ENCODE peak calls at places on chromosomes 12 and 14, in nine cellular contexts. G is GM12865; N is GM12891; F is CD8-positive, alpha-beta T cell; C is naive B cell; K is fibroblast of the aortic adventitia; U is midbrain; S is retina; X is NCI-H524 treated with DMSO at 0.1 percent for 48 hours. V is an unnamed sample.

GRCh38 chr12:13165578-13166120 is 30.9 kb upstream of the EMP1 start:
- DNase-seq in G (peak; percentile 61), N (no peak), F (peak; percentile 80), C (peak; percentile 9), K (peak; percentile 75), U (no peak), S (no peak), X (no peak), V (no peak)

GRCh38 chr12:47272412-47273190 is 192.8 kb upstream of the AMIGO2 start:
- DNase-seq in G (no peak), N (no peak), F (no peak), C (no peak), K (no peak), U (no peak), S (peak; percentile 38), X (no peak), V (no peak)

GRCh38 chr12:111570090-111570961 is 28.8 kb downstream of the ATXN2 start:
- DNase-seq in G (no peak), N (no peak), F (no peak), C (no peak), K (peak; percentile 85), U (no peak), S (no peak), X (no peak), V (no peak)

GRCh38 chr12:62862259-62862881 is 72.6 kb downstream of the PPM1H start:
- DNase-seq in G (no peak), N (no peak), F (no peak), C (no peak), K (peak; percentile 54), U (peak; percentile 11), S (no peak), X (no peak), V (no peak)

GRCh38 chr12:73529231-73529630 is 1008.4 kb upstream of the ATXN7L3B start:
- DNase-seq in G (no peak), N (no peak), F (no peak), C (no peak), K (no peak), U (no peak), S (no peak), X (no peak), V (no peak)

GRCh38 chr12:51192284-51192671 is 19.3 kb upstream of the TFCP2 start:
- DNase-seq in G (peak; percentile 10), N (no peak), F (no peak), C (no peak), K (no peak), U (no peak), S (no peak), X (no peak), V (no peak)

GRCh38 chr12:52440821-52441319 is 6.7 kb upstream of the KRT75 start:
- DNase-seq in G (no peak), N (no peak), F (no peak), C (no peak), K (peak; percentile 2), U (no peak), S (no peak), X (no peak), V (no peak)

GRCh38 chr12:71011261-71011660 is 90.7 kb upstream of the PTPRR start:
- DNase-seq in G (no peak), N (no peak), F (no peak), C (no peak), K (peak; percentile 88), U (no peak), S (no peak), X (no peak), V (no peak)

GRCh38 chr14:45633220-45633984 is 380.4 kb upstream of the MIS18BP1 start:
- DNase-seq in G (no peak), N (no peak), F (no peak), C (no peak), K (no peak), U (no peak), S (no peak), X (no peak), V (no peak)

GRCh38 chr14:106442857-106443256 is 916.5 kb downstream of the TMEM121 start:
- DNase-seq in G (peak; percentile 21), N (no peak), F (peak; percentile 73), C (peak; percentile 68), K (no peak), U (no peak), S (no peak), X (no peak), V (no peak)

GRCh38 chr14:93006484-93007128 is 83.7 kb downstream of the CHGA start:
- DNase-seq in G (peak; percentile 10), N (no peak), F (no peak), C (no peak), K (peak; percentile 25), U (no peak), S (peak; percentile 2), X (peak; percentile 29), V (no peak)

GRCh38 chr14:58747181-58747580 is 109.4 kb downstream of the DACT1 start:
- DNase-seq in G (no peak), N (no peak), F (no peak), C (no peak), K (peak; percentile 96), U (no peak), S (no peak), X (no peak), V (no peak)

GRCh38 chr14:106021832-106022231 is 495.4 kb downstream of the TMEM121 start:
- DNase-seq in G (no peak), N (no peak), F (no peak), C (no peak), K (no peak), U (no peak), S (no peak), X (no peak), V (no peak)

GRCh38 chr14:102490456-102490855 is 19.1 kb downstream of the ANKRD9 start:
- DNase-seq in G (no peak), N (no peak), F (no peak), C (no peak), K (no peak), U (no peak), S (no peak), X (no peak), V (peak; percentile 39)

GRCh38 chr12:57309420-57309819 is 58.4 kb upstream of the STAC3 start:
- DNase-seq in G (no peak), N (no peak), F (no peak), C (no peak), K (peak; percentile 45), U (no peak), S (no peak), X (no peak), V (no peak)

GRCh38 chr14:39025810-39026627 is 77.0 kb downstream of the SEC23A start:
- DNase-seq in G (no peak), N (no peak), F (no peak), C (no peak), K (no peak), U (no peak), S (no peak), X (peak; percentile 96), V (no peak)

GRCh38 chr14:91866061-91866460 is 1.3 kb downstream of the TC2N start:
- DNase-seq in G (peak; percentile 61), N (no peak), F (no peak), C (no peak), K (peak; percentile 29), U (no peak), S (no peak), X (no peak), V (no peak)

GRCh38 chr14:76277586-76278130 is 98.3 kb upstream of the ESRRB start:
- DNase-seq in G (no peak), N (no peak), F (no peak), C (no peak), K (no peak), U (no peak), S (no peak), X (no peak), V (peak; percentile 26)

GRCh38 chr12:20495997-20496396 is 127.7 kb downstream of the PDE3A start:
- DNase-seq in G (no peak), N (no peak), F (no peak), C (no peak), K (no peak), U (no peak), S (no peak), X (no peak), V (no peak)

GRCh38 chr14:48974994-48975393 is 611.2 kb downstream of the RPS29 start:
- DNase-seq in G (no peak), N (no peak), F (no peak), C (no peak), K (no peak), U (no peak), S (no peak), X (no peak), V (no peak)

GRCh38 chr12:78799679-78800078 is 64.9 kb upstream of the SYT1 start:
- DNase-seq in G (no peak), N (no peak), F (no peak), C (no peak), K (no peak), U (no peak), S (peak; percentile 29), X (no peak), V (no peak)

GRCh38 chr12:5088586-5089264 is 45.0 kb downstream of the KCNA5 start:
- DNase-seq in G (no peak), N (no peak), F (no peak), C (no peak), K (peak; percentile 65), U (no peak), S (no peak), X (no peak), V (peak; percentile 42)

GRCh38 chr14:87873741-87874140 is 119.2 kb downstream of the GALC start:
- DNase-seq in G (no peak), N (no peak), F (no peak), C (no peak), K (peak; percentile 30), U (no peak), S (no peak), X (no peak), V (no peak)

GRCh38 chr12:570949-571794 is 92.1 kb downstream of the NINJ2 start:
- DNase-seq in G (no peak), N (no peak), F (no peak), C (no peak), K (peak; percentile 90), U (peak; percentile 21), S (no peak), X (no peak), V (no peak)

V was measured in ecto neural progenitor cell.